ENCODE peak calls at places on chromosomes 5 and 9, in eight cellular contexts. One of them, this sample, is unnamed.
A peak's percentile ranks its signal among the peaks of the same experiment; 100 is the strongest.

GRCh38 chr5:17182494-17182893 is 34.9 kb upstream of the BASP1 start:
- DNase-seq in left ventricle myocardium inferior: no peak
- DNase-seq in foreskin fibroblast: no peak
- DNase-seq in AG04450: no peak
- DNase-seq in uterus: no peak
- DNase-seq in endothelial cell of umbilical vein: peak; percentile 21
- DNase-seq in kidney epithelial cell: no peak
- DNase-seq in astrocyte: peak; percentile 67
- DNase-seq in this sample: no peak

GRCh38 chr9:137241490-137242328 is 622 bp downstream of the TUBB4B start:
- DNase-seq in left ventricle myocardium inferior: peak; percentile 72
- DNase-seq in foreskin fibroblast: peak; percentile 44
- DNase-seq in AG04450: no peak
- DNase-seq in uterus: peak; percentile 64
- DNase-seq in endothelial cell of umbilical vein: peak; percentile 18
- DNase-seq in kidney epithelial cell: no peak
- DNase-seq in astrocyte: no peak
- DNase-seq in this sample: no peak

GRCh38 chr5:137604348-137605095 is 105.4 kb upstream of the SPOCK1 start:
- DNase-seq in left ventricle myocardium inferior: no peak
- DNase-seq in foreskin fibroblast: no peak
- DNase-seq in AG04450: no peak
- DNase-seq in uterus: no peak
- DNase-seq in endothelial cell of umbilical vein: no peak
- DNase-seq in kidney epithelial cell: peak; percentile 23
- DNase-seq in astrocyte: no peak
- DNase-seq in this sample: no peak

GRCh38 chr5:30994170-30994569 is 199.3 kb upstream of the CDH6 start:
- DNase-seq in left ventricle myocardium inferior: no peak
- DNase-seq in foreskin fibroblast: no peak
- DNase-seq in AG04450: no peak
- DNase-seq in uterus: no peak
- DNase-seq in endothelial cell of umbilical vein: no peak
- DNase-seq in kidney epithelial cell: no peak
- DNase-seq in astrocyte: no peak
- DNase-seq in this sample: no peak

GRCh38 chr5:6343951-6344596 is 34.3 kb downstream of the MED10 start:
- DNase-seq in left ventricle myocardium inferior: no peak
- DNase-seq in foreskin fibroblast: no peak
- DNase-seq in AG04450: no peak
- DNase-seq in uterus: no peak
- DNase-seq in endothelial cell of umbilical vein: no peak
- DNase-seq in kidney epithelial cell: no peak
- DNase-seq in astrocyte: no peak
- DNase-seq in this sample: no peak

GRCh38 chr9:78314953-78315870 is 18.3 kb downstream of the PSAT1 start:
- DNase-seq in left ventricle myocardium inferior: no peak
- DNase-seq in foreskin fibroblast: no peak
- DNase-seq in AG04450: no peak
- DNase-seq in uterus: no peak
- DNase-seq in endothelial cell of umbilical vein: peak; percentile 50
- DNase-seq in kidney epithelial cell: no peak
- DNase-seq in astrocyte: peak; percentile 81
- DNase-seq in this sample: no peak

GRCh38 chr5:171667341-171668096 is 118.1 kb upstream of the SMIM23 start:
- DNase-seq in left ventricle myocardium inferior: peak; percentile 60
- DNase-seq in foreskin fibroblast: peak; percentile 14
- DNase-seq in AG04450: peak; percentile 70
- DNase-seq in uterus: peak; percentile 73
- DNase-seq in endothelial cell of umbilical vein: peak; percentile 88
- DNase-seq in kidney epithelial cell: peak; percentile 19
- DNase-seq in astrocyte: peak; percentile 90
- DNase-seq in this sample: peak; percentile 79

GRCh38 chr5:12016149-12016740 is 112.0 kb upstream of the CTNND2 start:
- DNase-seq in left ventricle myocardium inferior: no peak
- DNase-seq in foreskin fibroblast: no peak
- DNase-seq in AG04450: no peak
- DNase-seq in uterus: no peak
- DNase-seq in endothelial cell of umbilical vein: no peak
- DNase-seq in kidney epithelial cell: no peak
- DNase-seq in astrocyte: peak; percentile 59
- DNase-seq in this sample: no peak

GRCh38 chr5:173513521-173513991 is 102.9 kb downstream of the BOD1 start:
- DNase-seq in left ventricle myocardium inferior: no peak
- DNase-seq in foreskin fibroblast: peak; percentile 55
- DNase-seq in AG04450: no peak
- DNase-seq in uterus: no peak
- DNase-seq in endothelial cell of umbilical vein: no peak
- DNase-seq in kidney epithelial cell: no peak
- DNase-seq in astrocyte: peak; percentile 43
- DNase-seq in this sample: no peak

GRCh38 chr9:115211413-115212204 is 93.7 kb upstream of the TNC start:
- DNase-seq in left ventricle myocardium inferior: no peak
- DNase-seq in foreskin fibroblast: peak; percentile 76
- DNase-seq in AG04450: no peak
- DNase-seq in uterus: no peak
- DNase-seq in endothelial cell of umbilical vein: no peak
- DNase-seq in kidney epithelial cell: peak; percentile 54
- DNase-seq in astrocyte: peak; percentile 96
- DNase-seq in this sample: peak; percentile 62

GRCh38 chr5:72296251-72296650 is 23.8 kb downstream of the MRPS27 start:
- DNase-seq in left ventricle myocardium inferior: no peak
- DNase-seq in foreskin fibroblast: no peak
- DNase-seq in AG04450: no peak
- DNase-seq in uterus: no peak
- DNase-seq in endothelial cell of umbilical vein: no peak
- DNase-seq in kidney epithelial cell: no peak
- DNase-seq in astrocyte: no peak
- DNase-seq in this sample: no peak

GRCh38 chr9:131464354-131465000 is 38.2 kb upstream of the POMT1 start:
- DNase-seq in left ventricle myocardium inferior: no peak
- DNase-seq in foreskin fibroblast: no peak
- DNase-seq in AG04450: no peak
- DNase-seq in uterus: no peak
- DNase-seq in endothelial cell of umbilical vein: peak; percentile 26
- DNase-seq in kidney epithelial cell: no peak
- DNase-seq in astrocyte: no peak
- DNase-seq in this sample: no peak

GRCh38 chr9:34771023-34771422 is 61.1 kb upstream of the CCL21 start:
- DNase-seq in left ventricle myocardium inferior: no peak
- DNase-seq in foreskin fibroblast: peak; percentile 4
- DNase-seq in AG04450: no peak
- DNase-seq in uterus: no peak
- DNase-seq in endothelial cell of umbilical vein: no peak
- DNase-seq in kidney epithelial cell: no peak
- DNase-seq in astrocyte: no peak
- DNase-seq in this sample: no peak

DNA sequence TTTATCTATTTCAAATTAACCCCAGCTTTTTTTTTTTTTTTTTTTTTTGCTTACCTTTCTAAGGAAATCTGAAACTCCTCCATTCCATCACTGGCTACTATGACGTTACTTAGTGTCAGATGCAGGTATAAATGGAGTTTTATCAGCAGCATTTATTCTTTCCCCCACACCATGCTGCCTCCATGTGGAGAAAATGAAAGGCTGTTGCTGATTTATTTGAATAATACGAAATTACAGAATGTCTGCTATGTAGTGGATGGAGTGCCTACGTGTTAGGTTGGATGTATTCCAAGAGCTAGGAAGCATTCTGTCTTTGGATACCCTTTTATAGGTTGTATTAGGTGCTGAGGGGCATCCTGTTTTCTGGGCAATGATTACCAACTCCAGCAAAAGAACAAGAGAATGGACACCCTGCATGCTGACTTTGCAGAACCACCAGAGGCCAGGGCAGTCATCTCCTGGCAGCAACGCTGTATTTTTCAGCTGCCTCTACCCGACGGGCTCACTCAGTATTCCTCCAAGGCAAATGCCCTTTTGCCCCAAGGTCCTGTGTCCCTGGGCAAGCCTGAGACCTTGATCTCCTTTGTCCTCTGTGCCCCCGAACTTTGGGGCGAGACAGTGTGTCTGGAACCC is 199.5 kb downstream of the ALDH1A1 start:
- DNase-seq in left ventricle myocardium inferior: no peak
- DNase-seq in foreskin fibroblast: peak; percentile 2
- DNase-seq in AG04450: no peak
- DNase-seq in uterus: no peak
- DNase-seq in endothelial cell of umbilical vein: peak; percentile 10
- DNase-seq in kidney epithelial cell: no peak
- DNase-seq in astrocyte: peak; percentile 21
- DNase-seq in this sample: no peak
- TF ChIP-seq CTCF in left ventricle myocardium inferior: peak; percentile 25
- TF ChIP-seq CTCF in foreskin fibroblast: peak; percentile 39
- TF ChIP-seq CTCF in AG04450: peak; percentile 46
- TF ChIP-seq CTCF in uterus: peak; percentile 17
- TF ChIP-seq CTCF in endothelial cell of umbilical vein: peak; percentile 16
- TF ChIP-seq CTCF in kidney epithelial cell: peak; percentile 43
- TF ChIP-seq CTCF in astrocyte: peak; percentile 46
- TF ChIP-seq CTCF in this sample: no peak

DNA sequence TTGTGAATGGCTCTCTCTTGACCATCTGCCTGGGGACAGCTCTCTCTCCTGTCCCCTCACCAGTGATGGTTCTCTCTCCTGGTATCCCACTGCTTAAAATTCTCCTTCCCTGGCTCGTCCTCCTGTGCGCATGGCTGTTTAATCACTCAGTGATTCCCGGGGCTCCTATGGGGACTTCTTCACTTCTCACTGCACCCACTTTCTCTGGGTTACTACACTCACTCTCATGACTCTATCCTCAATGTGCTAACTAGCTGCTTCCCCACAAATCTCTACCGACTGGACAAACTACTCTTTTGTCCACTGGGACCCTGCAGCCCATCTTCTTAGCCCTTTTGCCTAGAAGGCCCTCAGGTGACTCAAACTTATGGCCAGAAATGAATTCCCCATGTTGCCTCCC is 89.1 kb upstream of the TBC1D2 start:
- DNase-seq in left ventricle myocardium inferior: no peak
- DNase-seq in foreskin fibroblast: no peak
- DNase-seq in AG04450: no peak
- DNase-seq in uterus: no peak
- DNase-seq in endothelial cell of umbilical vein: no peak
- DNase-seq in kidney epithelial cell: no peak
- DNase-seq in astrocyte: no peak
- DNase-seq in this sample: no peak
- H3K4me3 ChIP-seq in left ventricle myocardium inferior: no peak overlapping the region
- H3K4me3 ChIP-seq in foreskin fibroblast: no peak overlapping the region
- H3K4me3 ChIP-seq in AG04450: no peak overlapping the region
- H3K4me3 ChIP-seq in uterus: no peak overlapping the region
- H3K4me3 ChIP-seq in endothelial cell of umbilical vein: no peak overlapping the region
- H3K4me3 ChIP-seq in kidney epithelial cell: no peak overlapping the region
- H3K4me3 ChIP-seq in astrocyte: no peak overlapping the region
- H3K4me3 ChIP-seq in this sample: no peak overlapping the region

DNA sequence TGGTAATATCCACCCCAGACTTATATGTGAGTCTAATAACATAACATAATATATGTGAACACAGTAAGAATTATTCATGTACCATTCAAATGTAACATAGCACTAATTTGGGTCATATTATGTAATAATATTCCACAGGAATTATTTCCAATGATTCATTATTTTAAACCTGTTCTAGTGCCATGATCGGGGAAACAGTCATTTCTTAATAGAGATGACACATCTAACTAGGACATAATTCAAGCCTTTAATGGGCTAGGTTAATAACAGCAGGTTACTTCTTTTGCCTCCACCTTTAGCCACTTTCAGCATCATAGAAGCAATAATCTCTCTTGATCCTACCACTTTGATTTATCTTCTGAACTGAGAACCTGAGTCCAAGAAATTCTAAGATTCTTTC is 12.3 kb downstream of the SPINK9 start:
- DNase-seq in left ventricle myocardium inferior: no peak
- DNase-seq in foreskin fibroblast: no peak
- DNase-seq in AG04450: no peak
- DNase-seq in uterus: no peak
- DNase-seq in endothelial cell of umbilical vein: no peak
- DNase-seq in kidney epithelial cell: no peak
- DNase-seq in astrocyte: no peak
- DNase-seq in this sample: no peak
- TF ChIP-seq CTCF in left ventricle myocardium inferior: no peak
- TF ChIP-seq CTCF in foreskin fibroblast: no peak
- TF ChIP-seq CTCF in AG04450: no peak
- TF ChIP-seq CTCF in uterus: no peak
- TF ChIP-seq CTCF in endothelial cell of umbilical vein: no peak
- TF ChIP-seq CTCF in kidney epithelial cell: no peak
- TF ChIP-seq CTCF in astrocyte: no peak
- TF ChIP-seq CTCF in this sample: no peak

GRCh38 chr9:127973169-127974001 is 7.4 kb downstream of the EEIG1 start:
- DNase-seq in left ventricle myocardium inferior: peak; percentile 46
- DNase-seq in foreskin fibroblast: no peak
- DNase-seq in AG04450: no peak
- DNase-seq in uterus: no peak
- DNase-seq in endothelial cell of umbilical vein: no peak
- DNase-seq in kidney epithelial cell: no peak
- DNase-seq in astrocyte: no peak
- DNase-seq in this sample: no peak
- H3K4me3 ChIP-seq in left ventricle myocardium inferior: peak overlapping the region; percentile 2
- H3K4me3 ChIP-seq in foreskin fibroblast: no peak overlapping the region
- H3K4me3 ChIP-seq in AG04450: no peak overlapping the region
- H3K4me3 ChIP-seq in uterus: no peak overlapping the region
- H3K4me3 ChIP-seq in endothelial cell of umbilical vein: no peak overlapping the region
- H3K4me3 ChIP-seq in kidney epithelial cell: no peak overlapping the region
- H3K4me3 ChIP-seq in astrocyte: no peak overlapping the region
- H3K4me3 ChIP-seq in this sample: no peak overlapping the region

GRCh38 chr9:88380118-88380517 is 8.1 kb upstream of the SPIN1 start:
- DNase-seq in left ventricle myocardium inferior: no peak
- DNase-seq in foreskin fibroblast: no peak
- DNase-seq in AG04450: no peak
- DNase-seq in uterus: no peak
- DNase-seq in endothelial cell of umbilical vein: no peak
- DNase-seq in kidney epithelial cell: no peak
- DNase-seq in astrocyte: no peak
- DNase-seq in this sample: no peak

GRCh38 chr9:88379352-88379751 is 8.9 kb upstream of the SPIN1 start:
- DNase-seq in left ventricle myocardium inferior: no peak
- DNase-seq in foreskin fibroblast: no peak
- DNase-seq in AG04450: no peak
- DNase-seq in uterus: no peak
- DNase-seq in endothelial cell of umbilical vein: no peak
- DNase-seq in kidney epithelial cell: no peak
- DNase-seq in astrocyte: no peak
- DNase-seq in this sample: no peak

GRCh38 chr9:88373018-88373417 is 15.2 kb upstream of the SPIN1 start:
- DNase-seq in left ventricle myocardium inferior: no peak
- DNase-seq in foreskin fibroblast: no peak
- DNase-seq in AG04450: no peak
- DNase-seq in uterus: no peak
- DNase-seq in endothelial cell of umbilical vein: no peak
- DNase-seq in kidney epithelial cell: no peak
- DNase-seq in astrocyte: no peak
- DNase-seq in this sample: no peak

DNA sequence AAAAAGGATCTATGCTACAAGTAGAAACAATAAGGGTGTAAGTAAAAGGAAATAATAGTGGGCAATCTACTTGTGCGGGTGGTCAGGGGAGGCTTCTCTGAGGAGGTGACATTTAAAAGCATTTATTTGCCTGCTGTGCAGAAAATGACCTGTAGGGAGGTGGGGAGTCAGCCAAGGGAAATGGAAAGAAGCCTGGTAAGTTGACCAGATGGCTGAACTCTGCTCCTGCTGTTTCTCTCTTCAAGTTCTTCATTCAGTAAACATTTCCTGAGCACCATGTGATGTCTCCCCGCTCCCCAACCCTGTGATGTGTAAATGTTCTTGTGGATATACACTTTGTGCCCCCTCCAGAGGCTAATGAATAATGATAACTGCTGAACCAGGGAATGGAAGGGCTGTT is 9.9 kb upstream of the SPIN1 start:
- DNase-seq in left ventricle myocardium inferior: no peak
- DNase-seq in foreskin fibroblast: no peak
- DNase-seq in AG04450: no peak
- DNase-seq in uterus: no peak
- DNase-seq in endothelial cell of umbilical vein: peak; percentile 57
- DNase-seq in kidney epithelial cell: no peak
- DNase-seq in astrocyte: no peak
- DNase-seq in this sample: no peak
- TF ChIP-seq CTCF in left ventricle myocardium inferior: no peak
- TF ChIP-seq CTCF in foreskin fibroblast: peak; percentile 16
- TF ChIP-seq CTCF in AG04450: peak; percentile 28
- TF ChIP-seq CTCF in uterus: no peak
- TF ChIP-seq CTCF in endothelial cell of umbilical vein: peak; percentile 9
- TF ChIP-seq CTCF in kidney epithelial cell: no peak
- TF ChIP-seq CTCF in astrocyte: no peak
- TF ChIP-seq CTCF in this sample: peak; percentile 14